ENCODE peak calls at places on chromosomes 4 and X, in five cellular contexts. One of them, this sample, is unnamed. For H3K4me1, the result is how much of the 10 kb centered on the place peaks cover.

GRCh38 chrX:110671068-110671803 is 124.4 kb downstream of the CHRDL1 start:
- DNase-seq in neural progenitor cell: no peak
- DNase-seq in stomach: no peak
- DNase-seq in tibial artery: no peak
- DNase-seq in HCT116: no peak
- DNase-seq in this sample: no peak

GRCh38 chrX:15447985-15448639 is 45.0 kb downstream of the PIR start:
- DNase-seq in neural progenitor cell: peak
- DNase-seq in stomach: no peak
- DNase-seq in tibial artery: no peak
- DNase-seq in HCT116: no peak
- DNase-seq in this sample: no peak

GRCh38 chrX:122625821-122626220 is 558.3 kb upstream of the GRIA3 start:
- DNase-seq in neural progenitor cell: no peak
- DNase-seq in stomach: no peak
- DNase-seq in tibial artery: no peak
- DNase-seq in HCT116: no peak
- DNase-seq in this sample: no peak

GRCh38 chrX:134459683-134460004 is 321 bp upstream of the HPRT1 start:
- DNase-seq in neural progenitor cell: no peak
- DNase-seq in stomach: no peak
- DNase-seq in tibial artery: no peak
- DNase-seq in HCT116: no peak
- DNase-seq in this sample: no peak

GRCh38 chrX:45956222-45956867 is 588.9 kb downstream of the ZNF674 start:
- DNase-seq in neural progenitor cell: no peak
- DNase-seq in stomach: no peak
- DNase-seq in tibial artery: no peak
- DNase-seq in HCT116: no peak
- DNase-seq in this sample: no peak

GRCh38 chrX:119374736-119375135 is 24.4 kb upstream of the SLC25A43 start:
- DNase-seq in neural progenitor cell: no peak
- DNase-seq in stomach: no peak
- DNase-seq in tibial artery: no peak
- DNase-seq in HCT116: no peak
- DNase-seq in this sample: no peak

GRCh38 chr4:181008164-181008563 is 1235.0 kb upstream of the TENM3 start:
- DNase-seq in neural progenitor cell: no peak
- DNase-seq in stomach: no peak
- DNase-seq in tibial artery: no peak
- DNase-seq in HCT116: no peak
- DNase-seq in this sample: no peak

GRCh38 chr4:75924309-75924708 is 16.5 kb downstream of the NAAA start:
- DNase-seq in neural progenitor cell: no peak
- DNase-seq in stomach: no peak
- DNase-seq in tibial artery: no peak
- DNase-seq in HCT116: no peak
- DNase-seq in this sample: no peak

GRCh38 chr4:78707268-78707667 is 68.9 kb upstream of the BMP2K start:
- DNase-seq in neural progenitor cell: no peak
- DNase-seq in stomach: no peak
- DNase-seq in tibial artery: no peak
- DNase-seq in HCT116: no peak
- DNase-seq in this sample: no peak

GRCh38 chrX:119228506-119229290 is 7.4 kb upstream of the PGRMC1 start:
- DNase-seq in neural progenitor cell: no peak
- DNase-seq in stomach: no peak
- DNase-seq in tibial artery: no peak
- DNase-seq in HCT116: no peak
- DNase-seq in this sample: no peak

GRCh38 chr4:189084671-189085070 is 856.0 kb upstream of the FRG1 start:
- DNase-seq in neural progenitor cell: no peak
- DNase-seq in stomach: no peak
- DNase-seq in tibial artery: no peak
- DNase-seq in HCT116: peak
- DNase-seq in this sample: no peak

GRCh38 chr4:2265113-2266110 is 3.5 kb upstream of the MXD4 start:
- DNase-seq in neural progenitor cell: no peak
- DNase-seq in stomach: no peak
- DNase-seq in tibial artery: no peak
- DNase-seq in HCT116: no peak
- DNase-seq in this sample: peak
- H3K27ac ChIP-seq in neural progenitor cell: no peak
- H3K27ac ChIP-seq in stomach: peak
- H3K27ac ChIP-seq in tibial artery: peak
- H3K27ac ChIP-seq in HCT116: no peak
- H3K27ac ChIP-seq in this sample: no peak

DNA sequence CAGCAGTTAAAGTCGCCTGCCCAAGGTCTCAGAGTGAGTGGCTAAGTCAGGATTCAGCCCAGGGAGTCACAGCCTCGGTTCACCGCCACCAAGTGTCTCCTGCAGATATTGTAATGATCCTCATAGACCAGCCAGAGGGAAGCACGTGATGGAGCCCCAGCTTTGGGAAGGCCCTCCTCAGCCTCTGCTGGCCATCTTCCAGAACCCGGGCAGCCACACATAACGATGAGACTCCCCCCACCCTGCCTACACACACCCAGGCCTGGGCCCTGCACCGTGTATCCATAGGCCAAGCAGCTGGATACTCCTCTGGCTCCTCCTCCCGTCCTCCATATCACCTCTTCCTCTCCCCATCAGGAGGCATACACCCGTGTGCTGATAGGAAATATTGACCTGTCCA is 19.6 kb upstream of the SASH3 start:
- DNase-seq in neural progenitor cell: no peak
- DNase-seq in stomach: no peak
- DNase-seq in tibial artery: no peak
- DNase-seq in HCT116: no peak
- DNase-seq in this sample: no peak
- H3K4me1 ChIP-seq in neural progenitor cell: under half
- H3K4me1 ChIP-seq in stomach: under half
- H3K4me1 ChIP-seq in tibial artery: under half
- H3K4me1 ChIP-seq in HCT116: under half
- H3K4me1 ChIP-seq in this sample: under half

GRCh38 chrX:103539695-103540094 is 20.4 kb upstream of the RAB40A start:
- DNase-seq in neural progenitor cell: no peak
- DNase-seq in stomach: no peak
- DNase-seq in tibial artery: no peak
- DNase-seq in HCT116: no peak
- DNase-seq in this sample: no peak
- H3K27ac ChIP-seq in neural progenitor cell: no peak
- H3K27ac ChIP-seq in stomach: peak
- H3K27ac ChIP-seq in tibial artery: peak
- H3K27ac ChIP-seq in HCT116: no peak
- H3K27ac ChIP-seq in this sample: no peak

GRCh38 chrX:115576676-115577075 is 15.7 kb downstream of the PLS3 start:
- DNase-seq in neural progenitor cell: no peak
- DNase-seq in stomach: no peak
- DNase-seq in tibial artery: no peak
- DNase-seq in HCT116: no peak
- DNase-seq in this sample: no peak

GRCh38 chrX:115579327-115579726 is 18.4 kb downstream of the PLS3 start:
- DNase-seq in neural progenitor cell: no peak
- DNase-seq in stomach: no peak
- DNase-seq in tibial artery: no peak
- DNase-seq in HCT116: no peak
- DNase-seq in this sample: no peak

GRCh38 chrX:115582871-115583729 is 22.1 kb downstream of the PLS3 start:
- DNase-seq in neural progenitor cell: no peak
- DNase-seq in stomach: no peak
- DNase-seq in tibial artery: no peak
- DNase-seq in HCT116: no peak
- DNase-seq in this sample: no peak

GRCh38 chrX:115582035-115582870 is 21.3 kb downstream of the PLS3 start:
- DNase-seq in neural progenitor cell: peak
- DNase-seq in stomach: no peak
- DNase-seq in tibial artery: no peak
- DNase-seq in HCT116: no peak
- DNase-seq in this sample: no peak

DNA sequence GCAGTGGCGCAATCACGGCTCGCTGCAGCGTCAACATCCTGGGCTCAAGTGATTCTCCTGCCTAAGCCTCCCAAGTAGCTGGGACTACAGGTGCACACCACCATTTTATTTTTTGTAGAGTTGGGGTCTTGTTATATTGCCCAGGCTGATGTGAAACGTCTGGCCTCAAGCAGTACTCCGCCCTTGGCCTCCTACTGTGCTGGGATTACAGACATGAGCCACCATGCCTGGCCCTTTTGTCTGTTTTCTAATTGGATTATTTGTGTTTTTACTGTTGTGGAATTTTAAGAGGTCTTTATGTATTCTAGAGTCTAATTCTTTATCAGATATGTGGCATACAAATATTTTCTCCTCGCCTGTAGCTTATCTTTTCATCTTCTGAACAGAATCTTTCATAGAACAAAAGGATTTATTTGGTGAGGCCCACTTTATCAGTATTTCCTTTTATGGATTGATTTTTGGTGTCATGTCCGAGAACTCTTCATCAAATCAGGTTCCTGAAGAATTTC is 18.9 kb downstream of the PLS3 start:
- DNase-seq in neural progenitor cell: peak
- DNase-seq in stomach: no peak
- DNase-seq in tibial artery: no peak
- DNase-seq in HCT116: no peak
- DNase-seq in this sample: no peak
- H3K4me1 ChIP-seq in neural progenitor cell: under half
- H3K4me1 ChIP-seq in stomach: under half
- H3K4me1 ChIP-seq in tibial artery: half or more
- H3K4me1 ChIP-seq in HCT116: under half
- H3K4me1 ChIP-seq in this sample: under half

GRCh38 chr4:128311659-128312392 is 24.2 kb upstream of the PGRMC2 start:
- DNase-seq in neural progenitor cell: no peak
- DNase-seq in stomach: peak
- DNase-seq in tibial artery: no peak
- DNase-seq in HCT116: no peak
- DNase-seq in this sample: no peak
- H3K27ac ChIP-seq in neural progenitor cell: no peak
- H3K27ac ChIP-seq in stomach: peak
- H3K27ac ChIP-seq in tibial artery: no peak
- H3K27ac ChIP-seq in HCT116: no peak
- H3K27ac ChIP-seq in this sample: no peak

DNA sequence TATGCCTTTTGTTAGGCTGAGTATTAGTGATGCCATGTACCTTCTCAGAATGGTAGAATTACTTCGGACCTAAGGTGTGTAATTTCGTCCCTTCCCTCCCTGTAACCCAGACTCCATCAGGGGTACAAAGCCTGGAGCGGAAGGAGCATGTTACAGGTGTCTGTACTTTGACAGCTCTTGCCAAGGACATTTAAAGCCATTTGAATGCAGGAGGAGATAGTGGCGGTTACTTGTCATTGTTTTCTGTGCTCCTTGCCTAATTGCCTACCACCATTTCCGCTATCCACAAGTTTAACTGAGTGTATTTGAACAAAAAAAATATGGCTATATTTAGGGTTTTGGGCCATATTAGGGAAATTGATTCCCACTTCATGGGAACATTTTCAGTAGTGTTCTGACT is 1.8 kb downstream of the FNIP2 start:
- DNase-seq in neural progenitor cell: no peak
- DNase-seq in stomach: no peak
- DNase-seq in tibial artery: no peak
- DNase-seq in HCT116: no peak
- DNase-seq in this sample: no peak
- H3K4me1 ChIP-seq in neural progenitor cell: under half
- H3K4me1 ChIP-seq in stomach: half or more
- H3K4me1 ChIP-seq in tibial artery: half or more
- H3K4me1 ChIP-seq in HCT116: under half
- H3K4me1 ChIP-seq in this sample: under half

DNA sequence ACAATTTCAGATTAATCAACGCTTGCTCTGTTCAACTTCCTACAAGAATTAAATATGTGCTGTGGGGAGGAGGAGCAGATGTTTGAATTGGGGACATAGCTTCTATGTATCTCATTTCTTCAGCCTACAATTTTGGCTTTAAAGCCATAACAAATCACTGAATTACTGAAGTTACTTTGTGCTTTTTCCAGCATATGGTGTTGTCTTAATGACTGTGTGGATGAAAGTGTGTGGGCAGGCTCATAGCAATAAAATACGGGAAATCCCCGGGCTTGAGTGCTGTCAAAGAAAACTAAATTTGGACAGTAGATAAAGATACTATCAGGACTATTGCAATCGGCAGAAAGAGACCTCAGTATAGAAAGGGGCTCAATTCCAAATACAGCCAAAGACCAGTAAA is 874 bp downstream of the TLR7 start:
- DNase-seq in neural progenitor cell: no peak
- DNase-seq in stomach: no peak
- DNase-seq in tibial artery: no peak
- DNase-seq in HCT116: no peak
- DNase-seq in this sample: no peak
- H3K27ac ChIP-seq in neural progenitor cell: no peak
- H3K27ac ChIP-seq in stomach: no peak
- H3K27ac ChIP-seq in tibial artery: no peak
- H3K27ac ChIP-seq in HCT116: no peak
- H3K27ac ChIP-seq in this sample: no peak

GRCh38 chrX:148629435-148629834 is 129.0 kb downstream of the AFF2 start:
- DNase-seq in neural progenitor cell: no peak
- DNase-seq in stomach: no peak
- DNase-seq in tibial artery: no peak
- DNase-seq in HCT116: no peak
- DNase-seq in this sample: no peak
- H3K4me1 ChIP-seq in neural progenitor cell: under half
- H3K4me1 ChIP-seq in stomach: under half
- H3K4me1 ChIP-seq in tibial artery: under half
- H3K4me1 ChIP-seq in HCT116: under half
- H3K4me1 ChIP-seq in this sample: under half

DNA sequence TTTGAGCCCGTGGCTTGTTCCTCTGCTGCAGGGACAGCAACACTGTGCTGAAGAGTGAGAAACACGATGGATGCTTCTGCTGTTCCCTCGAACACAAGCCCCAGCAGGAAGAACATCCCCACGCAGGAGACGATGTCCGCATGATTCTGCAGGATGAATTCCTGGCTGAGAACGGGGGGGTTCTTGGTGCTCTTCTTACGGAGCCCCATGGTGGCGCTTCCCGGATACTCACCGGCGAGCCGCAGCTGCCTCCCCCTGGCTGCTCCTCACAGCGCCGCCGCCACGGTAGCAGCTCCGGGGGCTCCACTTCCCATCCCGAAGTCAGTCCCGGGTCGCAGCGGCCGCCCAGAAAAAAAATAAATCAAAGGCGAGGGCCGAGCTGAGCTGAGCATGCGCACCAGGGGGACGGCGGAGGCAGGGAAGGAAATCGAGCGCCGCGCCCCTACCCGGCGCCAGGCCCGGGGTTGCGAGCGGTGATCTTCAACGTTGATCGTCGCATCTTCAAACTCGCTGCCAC is at the start of gene TRAM1L1:
- DNase-seq in neural progenitor cell: peak
- DNase-seq in stomach: peak
- DNase-seq in tibial artery: peak
- DNase-seq in HCT116: no peak
- DNase-seq in this sample: peak
- H3K27ac ChIP-seq in neural progenitor cell: no peak
- H3K27ac ChIP-seq in stomach: peak
- H3K27ac ChIP-seq in tibial artery: peak
- H3K27ac ChIP-seq in HCT116: no peak
- H3K27ac ChIP-seq in this sample: no peak

DNA sequence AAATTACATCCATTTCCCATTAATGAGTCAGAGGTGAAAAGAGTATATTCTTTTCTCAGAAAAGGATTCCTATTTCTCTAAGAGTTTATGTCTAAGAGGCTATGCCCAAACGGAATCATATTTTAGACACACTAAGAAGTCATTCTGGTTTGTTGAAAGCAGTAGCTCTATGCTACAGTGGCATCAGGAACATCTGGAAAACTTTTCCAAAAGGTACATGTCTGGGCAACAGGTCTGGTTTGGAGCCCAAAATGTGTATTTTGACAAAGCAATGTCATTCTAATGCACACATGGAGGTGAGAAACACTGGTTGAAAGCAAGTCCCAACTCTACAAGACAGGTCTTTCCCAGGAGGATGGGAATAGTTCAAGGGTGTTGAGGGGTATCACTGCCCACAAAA is 56.1 kb downstream of the APBB2 start:
- DNase-seq in neural progenitor cell: no peak
- DNase-seq in stomach: no peak
- DNase-seq in tibial artery: no peak
- DNase-seq in HCT116: no peak
- DNase-seq in this sample: no peak
- H3K4me1 ChIP-seq in neural progenitor cell: under half
- H3K4me1 ChIP-seq in stomach: half or more
- H3K4me1 ChIP-seq in tibial artery: half or more
- H3K4me1 ChIP-seq in HCT116: half or more
- H3K4me1 ChIP-seq in this sample: under half